ENCODE peak calls at places on chromosome 21, in five cellular contexts. One of them, this sample, is unnamed.

GRCh38 chr21:25997788-25998611 is 172.6 kb downstream of the APP start:
- DNase-seq in brain microvascular endothelial cell: no peak
- DNase-seq in endodermal cell: peak; percentile 74
- DNase-seq in lung: no peak
- DNase-seq in GM23338: peak; percentile 97
- DNase-seq in this sample: peak; percentile 23

GRCh38 chr21:29656504-29657227 is 283.1 kb downstream of the GRIK1 start:
- DNase-seq in GM23338: no peak
- DNase-seq in lung: no peak
- DNase-seq in brain microvascular endothelial cell: peak; percentile 76
- DNase-seq in endodermal cell: no peak
- DNase-seq in this sample: no peak

GRCh38 chr21:29295066-29295650 is 3.6 kb upstream of the BACH1 start:
- DNase-seq in brain microvascular endothelial cell: no peak
- DNase-seq in endodermal cell: no peak
- DNase-seq in GM23338: no peak
- DNase-seq in lung: no peak
- DNase-seq in this sample: no peak

GRCh38 chr21:27741736-27742135 is 774.8 kb upstream of the ADAMTS5 start:
- DNase-seq in brain microvascular endothelial cell: no peak
- DNase-seq in lung: no peak
- DNase-seq in endodermal cell: no peak
- DNase-seq in GM23338: no peak
- DNase-seq in this sample: no peak

GRCh38 chr21:39077816-39078215 is 105.4 kb downstream of the PSMG1 start:
- DNase-seq in brain microvascular endothelial cell: no peak
- DNase-seq in lung: no peak
- DNase-seq in GM23338: no peak
- DNase-seq in endodermal cell: no peak
- DNase-seq in this sample: no peak

GRCh38 chr21:37862536-37862935 is 53.7 kb downstream of the KCNJ6 start:
- DNase-seq in endodermal cell: peak; percentile 57
- DNase-seq in GM23338: peak; percentile 59
- DNase-seq in lung: no peak
- DNase-seq in brain microvascular endothelial cell: peak; percentile 38
- DNase-seq in this sample: no peak

GRCh38 chr21:36847189-36847588 is 119.3 kb downstream of the HLCS start:
- DNase-seq in GM23338: no peak
- DNase-seq in endodermal cell: no peak
- DNase-seq in brain microvascular endothelial cell: peak; percentile 76
- DNase-seq in lung: no peak
- DNase-seq in this sample: no peak

GRCh38 chr21:34986561-34987533 is 62.3 kb downstream of the RUNX1 start:
- DNase-seq in brain microvascular endothelial cell: peak; percentile 91
- DNase-seq in GM23338: peak; percentile 43
- DNase-seq in lung: no peak
- DNase-seq in endodermal cell: peak; percentile 64
- DNase-seq in this sample: no peak

GRCh38 chr21:14120091-14120734 is 90.5 kb downstream of the LIPI start:
- DNase-seq in endodermal cell: peak; percentile 90
- DNase-seq in brain microvascular endothelial cell: no peak
- DNase-seq in lung: no peak
- DNase-seq in GM23338: peak; percentile 82
- DNase-seq in this sample: peak; percentile 28

GRCh38 chr21:29647353-29647781 is 292.4 kb downstream of the GRIK1 start:
- DNase-seq in brain microvascular endothelial cell: peak; percentile 69
- DNase-seq in lung: no peak
- DNase-seq in endodermal cell: no peak
- DNase-seq in GM23338: no peak
- DNase-seq in this sample: no peak

GRCh38 chr21:25578070-25578961 is 29.0 kb downstream of the MRPL39 start:
- DNase-seq in endodermal cell: no peak
- DNase-seq in brain microvascular endothelial cell: no peak
- DNase-seq in GM23338: no peak
- DNase-seq in lung: no peak
- DNase-seq in this sample: no peak

GRCh38 chr21:38126677-38127271 is 130.0 kb upstream of the KCNJ15 start:
- DNase-seq in endodermal cell: peak; percentile 92
- DNase-seq in lung: peak; percentile 68
- DNase-seq in brain microvascular endothelial cell: peak; percentile 39
- DNase-seq in GM23338: peak; percentile 85
- DNase-seq in this sample: peak; percentile 68

GRCh38 chr21:34968414-34969333 is 80.4 kb downstream of the RUNX1 start:
- DNase-seq in lung: no peak
- DNase-seq in brain microvascular endothelial cell: no peak
- DNase-seq in endodermal cell: no peak
- DNase-seq in GM23338: no peak
- DNase-seq in this sample: no peak

GRCh38 chr21:29182674-29183073 is 52.2 kb downstream of the MAP3K7CL start:
- DNase-seq in GM23338: no peak
- DNase-seq in brain microvascular endothelial cell: peak; percentile 64
- DNase-seq in endodermal cell: no peak
- DNase-seq in lung: no peak
- DNase-seq in this sample: no peak

GRCh38 chr21:32524010-32524719 is 61.2 kb downstream of the TCP10L start:
- DNase-seq in lung: no peak
- DNase-seq in GM23338: no peak
- DNase-seq in endodermal cell: peak; percentile 68
- DNase-seq in brain microvascular endothelial cell: peak; percentile 64
- DNase-seq in this sample: no peak

GRCh38 chr21:38760017-38760761 is 45.5 kb upstream of the ETS2 start:
- DNase-seq in lung: no peak
- DNase-seq in brain microvascular endothelial cell: no peak
- DNase-seq in endodermal cell: peak; percentile 63
- DNase-seq in GM23338: peak; percentile 22
- DNase-seq in this sample: no peak

GRCh38 chr21:38531610-38532009 is 33.3 kb upstream of the ERG start:
- DNase-seq in brain microvascular endothelial cell: peak; percentile 3
- DNase-seq in lung: no peak
- DNase-seq in endodermal cell: no peak
- DNase-seq in GM23338: no peak
- DNase-seq in this sample: no peak

GRCh38 chr21:27424601-27425000 is 457.7 kb upstream of the ADAMTS5 start:
- DNase-seq in brain microvascular endothelial cell: no peak
- DNase-seq in endodermal cell: peak; percentile 40
- DNase-seq in GM23338: no peak
- DNase-seq in lung: no peak
- DNase-seq in this sample: no peak

GRCh38 chr21:39969691-39970364 is 102.6 kb downstream of the PCP4 start:
- DNase-seq in lung: no peak
- DNase-seq in endodermal cell: no peak
- DNase-seq in GM23338: no peak
- DNase-seq in brain microvascular endothelial cell: no peak
- DNase-seq in this sample: no peak

GRCh38 chr21:34807146-34807880 is 138.5 kb downstream of the CLIC6 start:
- DNase-seq in GM23338: no peak
- DNase-seq in lung: no peak
- DNase-seq in brain microvascular endothelial cell: peak; percentile 98
- DNase-seq in endodermal cell: peak; percentile 73
- DNase-seq in this sample: no peak

GRCh38 chr21:28675265-28676041 is 317.2 kb downstream of the LTN1 start:
- DNase-seq in brain microvascular endothelial cell: no peak
- DNase-seq in lung: no peak
- DNase-seq in GM23338: no peak
- DNase-seq in endodermal cell: no peak
- DNase-seq in this sample: no peak

GRCh38 chr21:26637346-26637745 is 64.3 kb upstream of the CYYR1 start:
- DNase-seq in endodermal cell: no peak
- DNase-seq in lung: no peak
- DNase-seq in brain microvascular endothelial cell: no peak
- DNase-seq in GM23338: no peak
- DNase-seq in this sample: no peak

GRCh38 chr21:31630062-31630711 is 29.3 kb upstream of the SOD1 start:
- DNase-seq in endodermal cell: no peak
- DNase-seq in GM23338: no peak
- DNase-seq in lung: peak; percentile 52
- DNase-seq in brain microvascular endothelial cell: peak; percentile 97
- DNase-seq in this sample: peak; percentile 35

GRCh38 chr21:37367758-37368535 is 1.4 kb downstream of the DYRK1A start:
- DNase-seq in GM23338: peak; percentile 43
- DNase-seq in lung: no peak
- DNase-seq in brain microvascular endothelial cell: peak; percentile 13
- DNase-seq in endodermal cell: peak; percentile 62
- DNase-seq in this sample: peak; percentile 40

GRCh38 chr21:33063365-33063883 is 6.5 kb upstream of the OLIG1 start:
- DNase-seq in GM23338: no peak
- DNase-seq in lung: no peak
- DNase-seq in endodermal cell: no peak
- DNase-seq in brain microvascular endothelial cell: no peak
- DNase-seq in this sample: no peak

GRCh38 chr21:38147391-38147790 is 109.4 kb upstream of the KCNJ15 start:
- DNase-seq in brain microvascular endothelial cell: no peak
- DNase-seq in endodermal cell: no peak
- DNase-seq in GM23338: no peak
- DNase-seq in lung: no peak
- DNase-seq in this sample: no peak

GRCh38 chr21:17492415-17493168 is 20.3 kb upstream of the CXADR start:
- DNase-seq in GM23338: no peak
- DNase-seq in brain microvascular endothelial cell: no peak
- DNase-seq in endodermal cell: peak; percentile 66
- DNase-seq in lung: peak; percentile 45
- DNase-seq in this sample: no peak
- H3K4me3 ChIP-seq in GM23338: no peak overlapping the region
- H3K4me3 ChIP-seq in brain microvascular endothelial cell: no peak overlapping the region
- H3K4me3 ChIP-seq in endodermal cell: no peak overlapping the region
- H3K4me3 ChIP-seq in lung: no peak overlapping the region
- H3K4me3 ChIP-seq in this sample: no peak overlapping the region

GRCh38 chr21:43884861-43885370 is 19.9 kb downstream of the AGPAT3 start:
- DNase-seq in GM23338: no peak
- DNase-seq in brain microvascular endothelial cell: no peak
- DNase-seq in endodermal cell: no peak
- DNase-seq in lung: no peak
- DNase-seq in this sample: peak; percentile 46

GRCh38 chr21:43889055-43889454 is 24.0 kb downstream of the AGPAT3 start:
- DNase-seq in GM23338: no peak
- DNase-seq in lung: no peak
- DNase-seq in endodermal cell: no peak
- DNase-seq in brain microvascular endothelial cell: no peak
- DNase-seq in this sample: no peak

GRCh38 chr21:43884012-43884860 is 19.2 kb downstream of the AGPAT3 start:
- DNase-seq in lung: no peak
- DNase-seq in endodermal cell: peak; percentile 91
- DNase-seq in GM23338: peak; percentile 24
- DNase-seq in brain microvascular endothelial cell: peak; percentile 33
- DNase-seq in this sample: peak; percentile 68

GRCh38 chr21:43885721-43886120 is 20.7 kb downstream of the AGPAT3 start:
- DNase-seq in endodermal cell: no peak
- DNase-seq in brain microvascular endothelial cell: no peak
- DNase-seq in lung: no peak
- DNase-seq in GM23338: no peak
- DNase-seq in this sample: no peak

DNA sequence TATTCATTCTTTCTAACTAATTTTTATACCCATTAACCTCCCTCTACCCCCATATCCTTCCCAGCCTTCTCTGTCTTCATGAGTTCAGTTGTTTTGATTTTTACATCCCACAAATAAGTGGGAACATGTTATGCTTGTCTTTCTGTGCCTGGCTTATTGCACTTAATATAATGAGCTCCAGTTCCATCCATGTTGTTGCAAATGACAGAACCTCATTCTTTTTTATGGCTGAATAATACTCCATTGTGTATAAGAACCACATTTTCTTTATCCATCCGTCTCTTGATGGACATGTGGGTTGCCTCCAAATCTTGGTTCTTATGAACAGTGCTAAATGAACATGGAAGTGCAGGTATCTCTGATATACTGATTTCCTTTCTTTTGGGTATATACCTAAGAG is 21.5 kb downstream of the AGPAT3 start:
- DNase-seq in GM23338: no peak
- DNase-seq in lung: no peak
- DNase-seq in brain microvascular endothelial cell: no peak
- DNase-seq in endodermal cell: no peak
- DNase-seq in this sample: no peak
- H3K36me3 ChIP-seq in GM23338: no peaks in the 10 kb centered on the region
- H3K36me3 ChIP-seq in lung: no peaks in the 10 kb centered on the region
- H3K36me3 ChIP-seq in brain microvascular endothelial cell: no peaks in the 10 kb centered on the region
- H3K36me3 ChIP-seq in endodermal cell: peaks cover 19% of the 10 kb centered on the region
- H3K36me3 ChIP-seq in this sample: no peaks in the 10 kb centered on the region

DNA sequence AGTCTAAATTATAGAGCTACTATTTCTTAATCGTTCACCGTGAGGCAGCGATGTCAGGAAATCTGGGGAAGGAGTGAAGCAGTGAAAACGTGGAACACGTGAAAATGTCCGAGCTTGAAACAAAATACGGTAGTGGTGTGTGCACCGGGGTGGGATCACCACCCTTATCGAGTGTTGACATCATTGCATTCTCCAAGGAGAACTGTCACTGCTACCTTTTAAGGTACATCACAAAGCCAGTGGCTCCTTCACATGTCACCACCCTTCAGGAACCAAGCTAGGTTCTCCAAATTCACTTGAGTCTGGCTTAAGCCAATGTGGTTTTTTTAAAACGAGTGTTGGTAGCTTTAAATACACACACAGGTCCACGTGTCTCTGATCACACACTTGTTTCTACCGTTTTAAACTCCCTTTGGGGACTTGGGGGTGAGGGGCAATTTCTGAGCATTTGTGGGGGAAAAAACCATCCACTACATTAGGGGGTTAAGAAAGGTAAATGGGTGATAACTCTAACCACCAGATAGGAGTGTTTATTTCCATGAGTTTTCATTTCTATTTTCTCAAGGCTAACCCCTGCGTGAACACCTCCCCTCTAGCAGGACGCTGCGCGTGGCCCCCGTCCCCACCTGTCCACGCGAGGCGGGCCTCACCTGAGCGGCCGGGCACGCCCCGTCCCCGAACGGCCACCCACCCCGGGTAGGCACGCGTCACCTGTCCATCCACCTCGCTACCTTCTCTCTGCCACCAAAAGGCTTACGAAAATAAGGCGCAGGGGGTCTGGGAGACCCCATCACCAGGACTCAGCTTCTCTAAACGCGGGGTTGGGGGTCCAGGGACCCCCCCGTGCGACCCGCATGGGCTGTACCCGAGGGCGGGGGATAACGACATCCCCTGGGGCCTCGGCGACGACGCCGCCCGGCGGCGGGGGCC is 978 bp downstream of the PRDM15 start:
- DNase-seq in GM23338: peak; percentile 21
- DNase-seq in lung: no peak
- DNase-seq in endodermal cell: peak; percentile 73
- DNase-seq in brain microvascular endothelial cell: peak; percentile 51
- DNase-seq in this sample: peak; percentile 61
- H3K27ac ChIP-seq in GM23338: no peak overlapping the region
- H3K27ac ChIP-seq in lung: no peak overlapping the region
- H3K27ac ChIP-seq in endodermal cell: no peak overlapping the region
- H3K27ac ChIP-seq in brain microvascular endothelial cell: peak overlapping the region; percentile 75
- H3K27ac ChIP-seq in this sample: no peak overlapping the region

GRCh38 chr21:46081862-46082637 is 15.9 kb upstream of the COL6A2 start:
- DNase-seq in lung: no peak
- DNase-seq in GM23338: no peak
- DNase-seq in endodermal cell: no peak
- DNase-seq in brain microvascular endothelial cell: no peak
- DNase-seq in this sample: no peak

GRCh38 chr21:46082638-46083270 is 15.2 kb upstream of the COL6A2 start:
- DNase-seq in GM23338: no peak
- DNase-seq in endodermal cell: peak; percentile 33
- DNase-seq in lung: peak; percentile 25
- DNase-seq in brain microvascular endothelial cell: no peak
- DNase-seq in this sample: no peak

GRCh38 chr21:46084709-46085108 is 13.2 kb upstream of the COL6A2 start:
- DNase-seq in GM23338: no peak
- DNase-seq in lung: peak; percentile 27
- DNase-seq in brain microvascular endothelial cell: no peak
- DNase-seq in endodermal cell: no peak
- DNase-seq in this sample: no peak

GRCh38 chr21:46084041-46084561 is 13.8 kb upstream of the COL6A2 start:
- DNase-seq in GM23338: no peak
- DNase-seq in endodermal cell: no peak
- DNase-seq in lung: no peak
- DNase-seq in brain microvascular endothelial cell: no peak
- DNase-seq in this sample: no peak

GRCh38 chr21:46083271-46084040 is 14.5 kb upstream of the COL6A2 start:
- DNase-seq in brain microvascular endothelial cell: no peak
- DNase-seq in lung: peak; percentile 27
- DNase-seq in endodermal cell: peak; percentile 45
- DNase-seq in GM23338: no peak
- DNase-seq in this sample: no peak
- H3K4me3 ChIP-seq in brain microvascular endothelial cell: no peak overlapping the region
- H3K4me3 ChIP-seq in lung: no peak overlapping the region
- H3K4me3 ChIP-seq in endodermal cell: no peak overlapping the region
- H3K4me3 ChIP-seq in GM23338: no peak overlapping the region
- H3K4me3 ChIP-seq in this sample: no peak overlapping the region